ENCODE peak calls at places on chromosome 3, in four cellular contexts. X, V, R and A are unnamed samples.

GRCh38 chr3:53081318-53081717 is 35.4 kb upstream of the SFMBT1 start:
- DNase-seq in R (peak), V (no peak), X (no peak), A (no peak)

GRCh38 chr3:111315911-111316310 is 226.1 kb upstream of the CD96 start:
- DNase-seq in V (no peak), R (no peak), X (peak), A (no peak)

GRCh38 chr3:31613131-31613626 is 80.5 kb downstream of the STT3B start:
- DNase-seq in V (no peak), X (no peak), R (no peak), A (no peak)

GRCh38 chr3:47380026-47380600 is 708 bp upstream of the PTPN23 start:
- DNase-seq in V (no peak), X (no peak), R (no peak), A (no peak)

GRCh38 chr3:128112406-128112968 is 11.1 kb downstream of the RUVBL1 start:
- DNase-seq in V (no peak), X (peak), R (no peak), A (no peak)

GRCh38 chr3:172107403-172107802 is 68.0 kb downstream of the FNDC3B start:
- DNase-seq in V (no peak), X (no peak), R (no peak), A (no peak)

GRCh38 chr3:94004301-94004910 is 24.0 kb downstream of the STX19 start:
- DNase-seq in R (no peak), X (peak), V (peak), A (no peak)

GRCh38 chr3:57544181-57545125 is at the start of gene DNAH12:
- DNase-seq in R (no peak), V (peak), X (no peak), A (peak)

GRCh38 chr3:17052348-17052747 is 167.6 kb downstream of the PLCL2 start:
- DNase-seq in V (no peak), X (no peak), R (no peak), A (no peak)

DNA sequence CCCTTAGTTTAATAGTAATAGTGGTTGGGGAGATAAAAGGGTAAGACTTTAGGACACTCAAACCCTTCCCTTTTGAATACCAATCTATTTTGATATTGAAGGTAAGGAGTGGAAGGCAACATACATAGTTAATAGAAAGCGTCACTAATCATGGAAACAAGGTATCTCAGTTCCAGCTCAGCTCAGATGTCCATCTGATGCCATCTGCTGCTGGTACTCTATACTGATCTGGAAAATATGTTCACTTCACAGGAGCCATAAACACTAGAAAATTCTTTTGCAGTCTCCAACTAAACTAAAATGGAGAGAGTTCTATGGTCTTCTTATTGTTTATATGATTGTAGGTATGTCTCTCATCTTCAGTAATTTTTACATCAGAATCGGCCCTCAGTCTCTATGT is 1777.1 kb downstream of the OTOL1 start:
- DNase-seq in R (no peak), V (no peak), X (no peak), A (no peak)
- TF ChIP-seq CTCF in R (no peak), V (no peak), X (no peak), A (no peak)

DNA sequence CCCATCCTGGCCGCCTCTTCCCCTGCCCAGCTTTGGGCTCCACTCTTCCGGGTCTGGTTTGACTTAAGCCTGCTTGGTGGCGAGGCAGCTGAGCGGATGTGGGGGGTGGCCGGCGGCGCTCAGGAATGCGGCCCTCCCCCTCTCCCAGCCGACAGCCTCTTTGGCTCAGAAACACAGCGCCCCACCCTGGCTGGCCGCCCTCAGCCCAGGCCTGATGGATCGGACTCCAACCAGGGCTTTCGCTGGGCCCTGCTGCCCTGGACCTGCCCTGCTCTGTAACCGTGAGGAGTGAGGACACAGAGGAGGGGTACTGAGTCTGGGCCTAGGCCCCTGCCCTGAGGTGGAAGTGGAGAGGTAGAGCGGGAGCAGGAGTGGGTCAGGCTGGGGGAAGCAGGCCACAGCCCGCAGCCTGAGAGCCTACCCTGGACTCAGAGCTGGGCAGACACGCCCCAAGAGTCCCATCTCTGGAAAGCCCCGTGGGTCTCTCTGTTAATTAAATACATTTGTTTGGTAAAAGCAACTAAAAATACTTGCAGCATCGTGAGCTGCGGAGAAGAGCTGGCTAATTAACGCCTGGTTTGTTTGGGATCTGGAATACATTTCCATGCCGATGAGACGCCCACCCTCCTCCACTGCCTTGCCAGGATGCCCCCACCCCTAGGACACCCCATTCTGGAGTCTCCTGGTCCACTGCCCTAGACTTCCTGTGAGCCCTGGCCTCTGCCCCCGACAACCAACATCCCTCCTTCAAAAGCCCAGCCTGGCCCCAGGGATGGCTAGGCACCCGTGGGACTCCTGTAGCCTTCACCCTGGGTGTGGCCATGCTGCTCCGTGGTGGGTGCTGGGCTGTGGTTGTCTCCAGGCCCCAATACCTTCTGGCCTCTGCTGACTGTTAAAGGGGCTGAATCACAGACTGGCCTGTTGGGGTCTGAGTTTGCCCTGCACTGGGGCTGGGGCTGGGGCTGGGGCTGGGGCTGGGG is 19.6 kb downstream of the PLXNA1 start:
- DNase-seq in V (peak), X (peak), R (peak), A (peak)
- TF ChIP-seq CTCF in V (peak), X (peak), R (peak), A (peak)

GRCh38 chr3:164814106-164814505 is 264.2 kb downstream of the SI start:
- DNase-seq in X (no peak), V (no peak), R (no peak), A (no peak)
- TF ChIP-seq CTCF in X (no peak), V (no peak), R (no peak), A (no peak)

DNA sequence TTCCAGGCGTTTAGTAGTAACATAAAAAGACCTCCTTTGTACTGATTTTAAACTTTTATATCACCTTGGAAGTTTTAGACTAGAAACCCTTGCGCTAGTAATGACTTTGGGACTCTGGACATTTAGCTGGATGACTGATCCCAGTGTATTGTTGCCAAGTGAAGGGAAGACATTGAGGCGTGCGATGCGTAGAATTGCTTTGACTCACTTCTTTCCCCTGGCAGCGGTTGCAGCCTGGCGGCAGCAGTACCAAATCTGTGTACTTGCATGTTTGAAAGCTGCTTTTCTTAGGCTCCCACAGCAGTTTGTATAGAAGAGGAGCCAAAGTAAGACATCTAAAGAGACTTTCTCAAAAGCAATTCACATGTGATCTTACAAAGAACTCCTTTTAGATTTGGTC is 151.6 kb downstream of the BBX start:
- DNase-seq in V (peak), X (no peak), R (peak), A (no peak)
- TF ChIP-seq CTCF in V (no peak), X (no peak), R (no peak), A (no peak)